ENCODE peak calls at places on chromosomes 12 and 14, in five cellular contexts. F, T, Y, M and D are unnamed samples.
A peak's percentile ranks its signal among the peaks of the same experiment; 100 is the strongest.

GRCh38 chr12:46556105-46556559 is 183.6 kb upstream of the SLC38A2 start:
- DNase-seq in F (no peak), T (no peak), Y (no peak), M (no peak), D (no peak)

GRCh38 chr14:100827751-100828447 is 2.0 kb downstream of the MEG3 start:
- DNase-seq in F (no peak), T (no peak), Y (no peak), M (no peak), D (no peak)

GRCh38 chr14:54877703-54878021 is 25.0 kb downstream of the GCH1 start:
- DNase-seq in F (no peak), T (no peak), Y (no peak), M (no peak), D (no peak)

GRCh38 chr12:78473136-78473535 is 391.4 kb upstream of the SYT1 start:
- DNase-seq in F (no peak), T (no peak), Y (no peak), M (no peak), D (no peak)

GRCh38 chr14:99393059-99393655 is 87.5 kb downstream of the SETD3 start:
- DNase-seq in F (no peak), T (no peak), Y (no peak), M (no peak), D (no peak)

GRCh38 chr14:96042218-96042930 is 3.2 kb downstream of the C14orf132 start:
- DNase-seq in F (no peak), T (no peak), Y (no peak), M (no peak), D (no peak)

GRCh38 chr14:104586832-104587620 is 7.5 kb downstream of the C14orf180 start:
- DNase-seq in F (peak; percentile 87), T (peak; percentile 72), Y (no peak), M (no peak), D (peak; percentile 2)

GRCh38 chr14:74582910-74583581 is 29.0 kb downstream of the LTBP2 start:
- DNase-seq in F (peak; percentile 77), T (peak; percentile 69), Y (no peak), M (no peak), D (no peak)

GRCh38 chr12:52788876-52789636 is 6.9 kb downstream of the KRT3 start:
- DNase-seq in F (no peak), T (no peak), Y (no peak), M (no peak), D (no peak)

GRCh38 chr12:14981049-14981448 is 8.2 kb downstream of the PDE6H start:
- DNase-seq in F (no peak), T (no peak), Y (no peak), M (no peak), D (no peak)

GRCh38 chr14:100333311-100333710 is 10.2 kb downstream of the SLC25A47 start:
- DNase-seq in F (no peak), T (no peak), Y (no peak), M (no peak), D (no peak)

GRCh38 chr12:126518596-126519200 is 1453.5 kb downstream of the AACS start:
- DNase-seq in F (no peak), T (no peak), Y (no peak), M (no peak), D (no peak)